ENCODE peak calls at places on chromosomes 11 and 22, in four cellular contexts. A, P, B and O are unnamed samples.

GRCh38 chr11:44308923-44309482 is 936 bp downstream of the ALX4 start:
- DNase-seq in A (no peak), P (no peak), B (no peak), O (no peak)

GRCh38 chr22:49291169-49291568 is 536.5 kb downstream of the BRD1 start:
- DNase-seq in A (no peak), P (no peak), B (no peak), O (no peak)

GRCh38 chr11:62542111-62542745 is 4.4 kb downstream of the AHNAK start:
- DNase-seq in A (no peak), P (no peak), B (no peak), O (no peak)

GRCh38 chr11:132587716-132588115 is 944.6 kb downstream of the OPCML start:
- DNase-seq in A (no peak), P (no peak), B (no peak), O (no peak)

GRCh38 chr11:131246589-131247164 is 123.7 kb upstream of the NTM start:
- DNase-seq in A (peak), P (peak), B (peak), O (peak)

GRCh38 chr11:58121101-58121500 is 4.2 kb downstream of the OR9I1 start:
- DNase-seq in A (no peak), P (no peak), B (no peak), O (no peak)

GRCh38 chr11:78350101-78350645 is 67.4 kb downstream of the GAB2 start:
- DNase-seq in A (no peak), P (no peak), B (no peak), O (no peak)

GRCh38 chr11:78646564-78647185 is 72.0 kb upstream of the NARS2 start:
- DNase-seq in A (peak), P (peak), B (no peak), O (peak)

GRCh38 chr11:96969251-96969650 is 579.4 kb downstream of the JRKL start:
- DNase-seq in A (no peak), P (no peak), B (no peak), O (no peak)

GRCh38 chr11:23789938-23790371 is 706.9 kb upstream of the LUZP2 start:
- DNase-seq in A (peak), P (no peak), B (no peak), O (no peak)

GRCh38 chr22:22848364-22848866 is 39.2 kb upstream of the IGLL5 start:
- DNase-seq in A (peak), P (peak), B (no peak), O (peak)

GRCh38 chr22:24423519-24424000 is 3.8 kb upstream of the ADORA2A start:
- DNase-seq in A (peak), P (no peak), B (no peak), O (peak)

GRCh38 chr22:26066534-26066933 is 102.7 kb upstream of the SEZ6L start:
- DNase-seq in A (no peak), P (no peak), B (peak), O (no peak)

GRCh38 chr11:79406376-79406775 is 34.5 kb downstream of the TENM4 start:
- DNase-seq in A (no peak), P (no peak), B (no peak), O (no peak)

GRCh38 chr22:35540600-35541253 is at the start of gene RASD2:
- DNase-seq in A (peak), P (no peak), B (no peak), O (no peak)

GRCh38 chr22:21726650-21727049 is 8.9 kb downstream of the YPEL1 start:
- DNase-seq in A (peak), P (peak), B (peak), O (peak)

GRCh38 chr22:24134090-24134846 is 47.0 kb upstream of the SUSD2 start:
- DNase-seq in A (no peak), P (no peak), B (no peak), O (no peak)

GRCh38 chr11:125433454-125434121 is 62.5 kb downstream of the FEZ1 start:
- DNase-seq in A (peak), P (peak), B (no peak), O (peak)

GRCh38 chr22:37661160-37661924 is 2.8 kb downstream of the PDXP start:
- DNase-seq in A (no peak), P (peak), B (no peak), O (peak)

GRCh38 chr11:61551630-61552029 is 29.2 kb downstream of the SYT7 start:
- DNase-seq in A (peak), P (no peak), B (no peak), O (no peak)

GRCh38 chr22:24440270-24440717 is 12.9 kb downstream of the ADORA2A start:
- DNase-seq in A (no peak), P (no peak), B (no peak), O (no peak)

GRCh38 chr22:22073769-22074561 is 91.4 kb upstream of the TOP3B start:
- DNase-seq in A (no peak), P (no peak), B (no peak), O (no peak)

GRCh38 chr22:19713650-19714319 is 518 bp upstream of the SEPTIN5 start:
- DNase-seq in A (no peak), P (no peak), B (no peak), O (no peak)

GRCh38 chr11:73463359-73463758 is 87.2 kb downstream of the RELT start:
- DNase-seq in A (peak), P (no peak), B (no peak), O (no peak)

GRCh38 chr11:5476184-5476819 is 12.2 kb upstream of the OR52D1 start:
- DNase-seq in A (peak), P (peak), B (no peak), O (peak)

GRCh38 chr11:69352715-69353325 is 58.9 kb downstream of the MYEOV start:
- DNase-seq in A (peak), P (no peak), B (peak), O (peak)

GRCh38 chr11:89633125-89633695 is 76.9 kb upstream of the TRIM77 start:
- DNase-seq in A (no peak), P (no peak), B (no peak), O (no peak)

GRCh38 chr11:79437981-79438630 is 2.7 kb downstream of the TENM4 start:
- DNase-seq in A (no peak), P (no peak), B (no peak), O (no peak)

GRCh38 chr22:48822278-48823233 is 1005.1 kb downstream of the BRD1 start:
- DNase-seq in A (no peak), P (no peak), B (no peak), O (no peak)

GRCh38 chr11:82250047-82250446 is 483.6 kb downstream of the FAM181B start:
- DNase-seq in A (no peak), P (no peak), B (no peak), O (no peak)

GRCh38 chr11:27649800-27650199 is 50.5 kb downstream of the BDNF start:
- DNase-seq in A (no peak), P (no peak), B (no peak), O (no peak)

GRCh38 chr11:69636512-69636866 is 4.5 kb upstream of the CCND1 start:
- DNase-seq in A (peak), P (no peak), B (peak), O (no peak)

DNA sequence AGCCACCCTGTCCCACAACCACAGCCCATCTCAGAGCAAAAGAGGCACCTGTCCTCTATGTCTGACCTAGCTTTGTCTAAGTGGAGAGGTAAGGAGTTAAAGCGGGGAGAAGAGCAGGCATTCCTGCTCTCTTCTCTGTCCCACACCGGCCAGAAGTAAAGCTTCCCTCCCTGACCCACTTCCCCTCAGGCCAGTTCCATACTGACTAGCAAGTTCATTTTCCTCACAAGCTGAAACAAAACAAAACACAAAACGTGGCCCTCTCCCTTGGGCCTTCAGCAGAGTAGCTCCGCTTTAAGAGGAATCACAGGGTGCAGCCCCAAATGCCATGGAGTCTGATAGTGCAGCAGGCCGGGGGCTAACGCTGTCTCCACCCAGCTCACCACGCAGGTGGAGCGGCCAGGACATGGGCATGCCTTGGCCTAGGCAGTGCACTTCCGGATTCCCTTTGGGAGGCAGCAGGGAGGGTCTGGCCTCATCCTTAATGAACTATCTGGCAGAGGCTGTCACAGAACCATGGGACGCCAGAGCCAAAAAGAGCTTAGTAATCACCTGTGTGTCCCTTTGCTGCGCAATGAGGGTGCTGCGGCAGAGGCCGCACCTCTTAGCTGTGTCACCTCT is 34.0 kb downstream of the FLI1 start:
- DNase-seq in A (no peak), P (no peak), B (no peak), O (no peak)
- TF ChIP-seq RNF2 in A (no peak), P (no peak), B (no peak), O (no peak)

GRCh38 chr11:11973361-11973800 is 35.0 kb downstream of the DKK3 start:
- DNase-seq in A (no peak), P (no peak), B (no peak), O (no peak)
- TF ChIP-seq RNF2 in A (no peak), P (no peak), B (no peak), O (no peak)

DNA sequence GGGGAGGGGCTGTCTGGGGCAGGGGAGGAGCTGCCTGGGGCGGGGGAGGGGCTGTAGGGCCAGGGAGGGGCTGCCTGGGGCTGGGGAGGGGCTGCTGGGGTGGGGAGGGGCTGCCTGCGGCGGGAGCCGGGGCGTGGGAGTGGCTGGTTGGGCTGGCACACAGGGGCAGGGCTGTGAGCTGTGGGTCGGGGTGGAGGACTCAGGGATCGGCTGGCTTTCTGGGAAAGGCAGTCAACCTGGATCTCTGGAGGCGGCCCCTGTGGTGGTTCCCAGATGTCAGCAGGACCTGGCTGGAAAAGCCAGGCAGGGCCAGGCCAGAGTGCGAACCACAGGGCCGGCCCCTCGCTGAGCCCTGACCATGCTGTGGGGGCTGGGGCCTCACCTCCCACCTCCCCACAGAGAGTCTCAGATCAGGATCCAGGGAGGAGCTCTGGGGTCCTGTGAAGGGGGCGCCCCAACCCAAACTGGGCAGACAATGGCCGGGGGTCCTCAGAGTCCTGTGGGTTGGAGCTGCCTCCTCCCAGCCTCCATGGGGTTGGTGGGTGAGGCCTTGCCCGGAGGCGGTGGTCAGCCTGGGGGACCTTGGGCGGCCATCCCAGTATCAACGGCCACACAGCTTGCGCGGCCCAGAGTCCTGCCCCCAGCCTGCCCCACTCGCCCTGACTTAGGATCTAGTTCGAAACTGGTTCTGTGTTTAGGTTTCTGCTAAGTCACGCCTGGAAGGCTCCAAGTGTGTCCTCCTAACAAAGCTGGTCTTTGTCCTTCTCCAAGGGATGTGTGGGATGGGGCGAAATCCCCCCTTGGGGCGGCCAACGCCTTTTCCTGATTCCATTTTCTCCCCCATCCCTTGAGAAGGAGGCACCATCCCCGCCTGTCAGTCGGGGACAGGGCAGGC is 1.9 kb downstream of the MUC5B start:
- DNase-seq in A (peak), P (no peak), B (no peak), O (peak)
- TF ChIP-seq RNF2 in A (no peak), P (no peak), B (no peak), O (no peak)

GRCh38 chr11:114230031-114230430 is 66.2 kb upstream of the NNMT start:
- DNase-seq in A (no peak), P (no peak), B (no peak), O (no peak)

GRCh38 chr11:114228401-114229061 is 67.7 kb upstream of the NNMT start:
- DNase-seq in A (no peak), P (no peak), B (no peak), O (no peak)

GRCh38 chr11:114233755-114234154 is 62.4 kb upstream of the NNMT start:
- DNase-seq in A (no peak), P (no peak), B (no peak), O (no peak)

GRCh38 chr11:114229062-114229450 is 67.1 kb upstream of the NNMT start:
- DNase-seq in A (no peak), P (no peak), B (no peak), O (no peak)

DNA sequence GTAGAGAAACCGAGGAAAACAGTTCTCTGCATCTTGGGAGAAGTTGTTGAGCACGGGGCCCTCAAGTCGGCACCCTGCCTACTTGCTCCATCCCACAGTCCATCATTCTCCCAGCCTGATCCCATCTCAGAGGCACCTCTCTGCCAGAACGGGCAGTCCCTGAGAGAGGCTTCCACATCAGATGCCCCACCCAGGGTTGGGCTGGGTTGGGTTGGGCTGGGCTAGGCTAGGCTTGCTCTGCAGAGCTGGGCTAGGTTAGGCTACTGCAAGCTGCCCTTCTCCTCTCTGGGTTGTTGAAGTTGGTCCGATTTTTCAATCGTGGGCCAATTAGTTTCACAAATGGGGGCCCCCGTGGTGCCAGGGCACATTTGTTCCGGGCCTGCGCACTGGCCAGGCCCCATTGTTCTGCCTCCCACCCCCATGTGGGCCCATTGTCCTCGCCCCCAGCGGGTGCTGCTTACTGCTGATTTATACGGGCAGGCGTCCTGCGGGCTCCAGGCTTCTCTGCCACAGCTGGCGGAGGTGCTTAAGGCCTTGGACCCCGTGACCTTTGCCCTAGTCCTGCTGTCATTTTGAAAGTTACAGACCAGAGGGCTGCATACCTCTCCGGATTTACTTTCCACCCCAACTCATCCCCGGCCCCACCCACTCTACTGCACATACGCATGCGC is 63.7 kb upstream of the NNMT start:
- DNase-seq in A (no peak), P (no peak), B (no peak), O (no peak)
- TF ChIP-seq RNF2 in A (no peak), P (no peak), B (no peak), O (no peak)

GRCh38 chr11:63614136-63614664 is at the start of gene PLAAT3:
- DNase-seq in A (peak), P (no peak), B (peak), O (peak)
- TF ChIP-seq RNF2 in A (no peak), P (no peak), B (no peak), O (no peak)

GRCh38 chr11:85182437-85183109 is 444.6 kb downstream of the DLG2 start:
- DNase-seq in A (peak), P (peak), B (no peak), O (no peak)
- TF ChIP-seq RNF2 in A (no peak), P (no peak), B (no peak), O (no peak)

GRCh38 chr22:29914165-29914564 is 31.2 kb downstream of the MTMR3 start:
- DNase-seq in A (no peak), P (no peak), B (no peak), O (no peak)
- TF ChIP-seq RNF2 in A (no peak), P (no peak), B (no peak), O (no peak)